ENCODE peak calls at places on chromosomes 1 and 21, in eight cellular contexts. J, M, L, Y, O, F, V and X are unnamed samples.
A peak's percentile ranks its signal among the peaks of the same experiment; 100 is the strongest.

GRCh38 chr1:36467708-36468455 is 3.7 kb upstream of the MRPS15 start:
- DNase-seq in J (no peak), M (no peak), L (no peak), Y (no peak), O (no peak), F (no peak), V (no peak), X (no peak)

GRCh38 chr1:2251363-2251762 is 23.2 kb downstream of the SKI start:
- DNase-seq in J (no peak), M (no peak), L (no peak), Y (no peak), O (no peak), F (no peak), V (no peak), X (no peak)

GRCh38 chr1:147077081-147077480 is 95.2 kb downstream of the PRKAB2 start:
- DNase-seq in J (no peak), M (no peak), L (no peak), Y (no peak), O (no peak), F (no peak), V (no peak), X (no peak)

GRCh38 chr1:150429805-150430204 is 57.4 kb upstream of the TARS2 start:
- DNase-seq in J (no peak), M (peak; percentile 49), L (no peak), Y (no peak), O (no peak), F (no peak), V (no peak), X (no peak)

GRCh38 chr1:63281753-63282152 is 40.6 kb upstream of the FOXD3 start:
- DNase-seq in J (no peak), M (no peak), L (no peak), Y (no peak), O (no peak), F (no peak), V (no peak), X (no peak)

GRCh38 chr1:15412488-15412800 is 2.8 kb downstream of the EFHD2 start:
- DNase-seq in J (no peak), M (no peak), L (peak; percentile 26), Y (no peak), O (no peak), F (no peak), V (no peak), X (no peak)

GRCh38 chr1:37793773-37794371 is at the start of gene MANEAL:
- DNase-seq in J (no peak), M (peak; percentile 63), L (peak; percentile 66), Y (peak; percentile 9), O (no peak), F (peak; percentile 37), V (peak; percentile 42), X (no peak)

GRCh38 chr21:46096997-46097825 is 701 bp upstream of the COL6A2 start:
- DNase-seq in J (no peak), M (no peak), L (peak; percentile 6), Y (no peak), O (no peak), F (peak; percentile 15), V (peak; percentile 17), X (no peak)

GRCh38 chr1:230798187-230798484 is 50.9 kb downstream of the CAPN9 start:
- DNase-seq in J (no peak), M (no peak), L (no peak), Y (no peak), O (no peak), F (no peak), V (no peak), X (no peak)

GRCh38 chr21:35924714-35925301 is 135.5 kb downstream of the SETD4 start:
- DNase-seq in J (peak; percentile 94), M (peak; percentile 72), L (no peak), Y (peak; percentile 32), O (no peak), F (no peak), V (no peak), X (no peak)

GRCh38 chr1:36755313-36756230 is 272.9 kb upstream of the CSF3R start:
- DNase-seq in J (no peak), M (no peak), L (no peak), Y (no peak), O (no peak), F (no peak), V (no peak), X (no peak)

GRCh38 chr1:235601087-235601486 is 48.5 kb downstream of the GNG4 start:
- DNase-seq in J (no peak), M (peak; percentile 37), L (no peak), Y (no peak), O (no peak), F (no peak), V (no peak), X (no peak)

GRCh38 chr1:235595079-235595478 is 54.5 kb downstream of the GNG4 start:
- DNase-seq in J (no peak), M (no peak), L (no peak), Y (no peak), O (no peak), F (no peak), V (no peak), X (no peak)

GRCh38 chr1:235599536-235599935 is 50.0 kb downstream of the GNG4 start:
- DNase-seq in J (no peak), M (no peak), L (no peak), Y (no peak), O (no peak), F (no peak), V (no peak), X (no peak)

DNA sequence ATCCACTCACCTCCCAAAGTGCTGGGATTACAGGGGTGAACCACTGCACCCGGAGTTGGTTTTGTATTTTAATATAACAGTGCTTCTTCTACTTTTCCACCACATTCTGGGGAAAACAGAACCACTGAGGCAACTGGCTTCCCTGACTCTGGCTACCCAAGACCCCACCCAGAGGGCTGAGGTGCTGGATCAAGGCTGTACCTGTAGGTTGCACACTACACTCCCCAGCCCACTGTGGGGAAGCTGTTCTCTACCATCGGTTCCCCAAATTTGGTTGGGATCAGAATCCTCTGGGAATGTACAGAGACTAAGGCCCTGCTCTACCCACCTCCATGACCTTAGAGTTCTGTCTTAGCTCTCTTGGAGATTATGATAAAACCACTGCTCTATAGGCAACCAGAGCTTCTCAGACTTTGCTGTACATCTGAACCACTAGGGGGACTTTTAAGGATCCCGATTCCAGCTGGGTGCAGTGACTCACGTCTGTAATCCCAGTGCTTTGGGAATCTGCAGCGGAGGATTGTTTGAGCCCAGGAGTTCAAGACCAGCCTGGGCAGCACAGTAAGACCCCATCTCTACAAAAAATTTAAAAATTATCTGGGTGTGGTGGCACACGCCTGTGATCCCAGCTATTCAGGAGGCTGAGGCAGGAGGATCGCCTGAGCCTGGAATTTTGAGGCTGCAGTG is 51.6 kb downstream of the GNG4 start:
- DNase-seq in J (peak; percentile 15), M (peak; percentile 56), L (no peak), Y (peak; percentile 65), O (no peak), F (no peak), V (no peak), X (no peak)
- TF ChIP-seq CTCF in J (peak; percentile 53), M (peak; percentile 53), L (no peak), Y (peak; percentile 81), O (peak; percentile 39), F (peak; percentile 41), V (no peak), X (no peak)

DNA sequence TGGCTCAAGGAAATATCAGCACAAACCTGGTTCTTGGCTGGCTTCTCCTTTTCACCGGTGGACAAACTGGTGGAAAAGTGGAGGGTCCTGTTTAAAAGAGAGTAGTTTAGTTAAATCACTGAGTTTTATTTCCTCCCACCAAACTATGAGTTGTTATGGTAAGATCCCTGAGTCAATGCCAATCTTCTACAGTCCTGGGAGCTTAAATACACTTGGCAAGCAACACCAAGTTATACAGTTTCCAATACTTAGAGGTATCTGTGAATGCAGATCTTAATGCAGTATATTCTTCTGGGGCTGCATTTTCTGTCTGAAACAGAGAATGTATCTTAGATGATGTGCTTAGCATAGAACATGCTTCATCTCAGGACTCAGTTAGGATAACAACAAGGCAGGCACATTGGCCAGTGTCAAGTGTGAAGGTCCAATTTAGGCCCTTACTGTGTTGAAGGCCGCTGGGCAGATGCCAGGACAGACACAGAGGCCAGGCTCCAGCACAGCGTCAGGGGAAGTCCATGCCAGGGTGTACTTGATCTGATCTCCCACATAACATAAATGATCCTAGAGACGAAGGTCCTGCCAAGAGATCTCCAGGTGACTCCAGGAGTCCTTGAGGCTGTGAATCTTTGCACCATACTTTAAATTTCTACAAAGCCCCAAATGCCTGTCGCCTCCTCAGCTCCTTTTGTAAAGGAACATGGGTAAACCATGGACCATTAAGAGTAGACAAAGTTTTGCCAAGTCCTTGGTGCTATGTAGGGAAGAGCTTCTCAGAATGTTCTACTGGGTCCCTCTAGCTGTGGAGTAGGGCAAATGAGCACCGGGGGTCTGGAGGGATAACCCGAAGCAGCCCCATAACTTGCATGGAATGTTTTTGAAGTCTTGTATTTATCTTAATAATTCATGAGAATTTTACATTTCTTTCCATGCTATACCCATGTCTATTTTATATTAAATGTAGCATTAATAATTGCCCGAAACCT is 76.8 kb downstream of the KCNJ15 start:
- DNase-seq in J (no peak), M (no peak), L (no peak), Y (no peak), O (no peak), F (no peak), V (peak; percentile 40), X (no peak)
- TF ChIP-seq CTCF in J (peak; percentile 38), M (peak; percentile 37), L (no peak), Y (peak; percentile 64), O (peak; percentile 24), F (no peak), V (no peak), X (peak; percentile 19)

GRCh38 chr1:216621536-216621935 is 101.7 kb downstream of the ESRRG start:
- DNase-seq in J (no peak), M (no peak), L (no peak), Y (no peak), O (no peak), F (no peak), V (no peak), X (no peak)

GRCh38 chr1:216632980-216633379 is 90.2 kb downstream of the ESRRG start:
- DNase-seq in J (no peak), M (no peak), L (no peak), Y (no peak), O (no peak), F (no peak), V (no peak), X (no peak)

GRCh38 chr1:216626394-216627067 is 96.7 kb downstream of the ESRRG start:
- DNase-seq in J (no peak), M (peak; percentile 27), L (no peak), Y (peak; percentile 36), O (no peak), F (no peak), V (no peak), X (no peak)

GRCh38 chr1:216630532-216630931 is 92.7 kb downstream of the ESRRG start:
- DNase-seq in J (no peak), M (no peak), L (no peak), Y (no peak), O (no peak), F (no peak), V (no peak), X (no peak)

DNA sequence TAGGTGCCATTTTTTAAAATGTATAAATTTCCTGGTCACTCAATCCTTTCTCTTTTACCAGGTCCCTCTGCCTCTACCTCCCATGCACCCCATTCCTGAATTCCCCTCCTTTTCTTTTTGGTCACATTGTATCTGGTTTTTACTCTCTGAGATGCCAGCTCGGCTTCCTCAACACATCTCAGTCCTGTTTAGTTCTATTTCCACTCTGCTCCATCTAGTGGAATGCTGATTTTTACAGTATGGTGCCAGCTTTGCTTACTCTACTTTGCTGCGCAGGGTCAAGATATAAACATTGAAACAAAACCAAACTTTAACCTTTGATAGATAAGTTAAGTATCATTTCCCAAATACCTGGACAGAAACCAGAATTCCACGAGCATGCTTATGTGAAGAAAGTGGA is 96.0 kb downstream of the ESRRG start:
- DNase-seq in J (no peak), M (no peak), L (no peak), Y (no peak), O (no peak), F (no peak), V (no peak), X (no peak)
- TF ChIP-seq CTCF in J (no peak), M (peak; percentile 32), L (no peak), Y (no peak), O (no peak), F (no peak), V (no peak), X (no peak)

GRCh38 chr21:38806153-38806941 is 618 bp downstream of the ETS2 start:
- DNase-seq in J (no peak), M (no peak), L (no peak), Y (no peak), O (no peak), F (no peak), V (peak; percentile 54), X (peak; percentile 9)
- TF ChIP-seq CTCF in J (peak; percentile 15), M (no peak), L (no peak), Y (peak; percentile 52), O (peak; percentile 10), F (no peak), V (no peak), X (no peak)